ENCODE peak calls at places on chromosome 14, in seven cellular contexts. G, V, T, E, K, F and N are unnamed samples.

GRCh38 chr14:102893452-102893851 is 29.0 kb upstream of the AMN start:
- DNase-seq in V (no peak), T (no peak), E (no peak), G (peak), F (no peak), K (peak), N (peak)

GRCh38 chr14:54001189-54001878 is 44.7 kb upstream of the BMP4 start:
- DNase-seq in K (no peak), T (no peak), E (no peak), G (no peak), V (no peak), F (no peak), N (no peak)

GRCh38 chr14:54182419-54183040 is 214.3 kb upstream of the CDKN3 start:
- DNase-seq in E (no peak), T (no peak), V (no peak), F (no peak), G (no peak), K (peak), N (peak)

GRCh38 chr14:90760591-90761316 is 55.5 kb downstream of the TTC7B start:
- DNase-seq in T (no peak), V (no peak), E (no peak), G (peak), K (peak), F (no peak), N (peak)

GRCh38 chr14:53701108-53701875 is 255.3 kb downstream of the BMP4 start:
- DNase-seq in V (peak), T (no peak), E (no peak), G (no peak), K (no peak), F (no peak), N (no peak)

GRCh38 chr14:101464310-101464983 is 96.8 kb upstream of the DIO3 start:
- DNase-seq in G (no peak), F (no peak), E (peak), V (no peak), T (no peak), K (no peak), N (no peak)

GRCh38 chr14:104703269-104703668 is 13.9 kb downstream of the INF2 start:
- DNase-seq in E (no peak), K (no peak), G (no peak), V (no peak), F (no peak), T (no peak), N (no peak)

GRCh38 chr14:83632375-83632774 is 1897.6 kb upstream of the FLRT2 start:
- DNase-seq in T (no peak), E (no peak), K (no peak), V (no peak), G (no peak), F (no peak), N (no peak)

GRCh38 chr14:26941521-26941920 is 343.7 kb upstream of the NOVA1 start:
- DNase-seq in T (no peak), E (no peak), K (no peak), V (no peak), G (no peak), F (no peak), N (no peak)

GRCh38 chr14:100297320-100298300 is 8.6 kb downstream of the SLC25A29 start:
- DNase-seq in G (peak), E (peak), K (peak), F (peak), V (peak), T (no peak), N (peak)

GRCh38 chr14:67533754-67534085 is 630 bp downstream of the PLEKHH1 start:
- DNase-seq in T (no peak), K (no peak), G (no peak), F (no peak), V (no peak), E (no peak), N (no peak)

GRCh38 chr14:45491914-45492313 is 238.9 kb upstream of the MIS18BP1 start:
- DNase-seq in T (no peak), K (no peak), E (no peak), G (no peak), V (no peak), F (no peak), N (no peak)

GRCh38 chr14:77213657-77214016 is 32.0 kb downstream of the TMEM63C start:
- DNase-seq in V (no peak), G (no peak), K (no peak), F (no peak), T (no peak), E (no peak), N (no peak)
- TF ChIP-seq CTCF in V (no peak), G (no peak), K (no peak), F (no peak), T (no peak), E (no peak), N (no peak)

DNA sequence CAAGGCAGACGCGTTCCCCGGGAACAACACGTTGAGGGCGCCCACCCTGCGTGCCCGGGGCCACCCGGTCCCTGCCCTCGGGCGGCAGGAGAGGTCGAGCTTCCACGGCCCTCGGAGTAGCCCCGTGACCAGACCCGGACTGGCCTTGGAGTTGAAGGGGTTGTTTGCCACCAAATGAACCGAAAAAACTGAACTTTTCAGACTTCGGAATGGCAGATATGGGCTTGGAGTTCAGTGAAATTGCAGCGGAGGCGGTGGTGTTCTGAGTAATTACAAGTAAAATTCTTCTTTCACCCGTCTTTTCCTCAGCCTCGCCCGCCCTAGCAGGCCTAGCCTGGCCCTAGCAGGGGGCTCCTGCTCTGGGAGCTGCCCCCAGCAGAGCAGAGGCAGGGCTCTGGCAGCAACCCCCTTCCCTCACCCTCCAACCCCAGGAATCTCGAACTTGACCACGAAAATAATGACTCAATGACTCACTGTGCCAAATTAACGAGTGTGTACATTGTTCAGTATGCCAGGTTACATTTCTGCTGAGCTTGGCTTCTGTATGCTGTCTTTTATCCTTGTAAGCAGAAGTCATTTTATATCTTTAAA is 1.1 kb downstream of the PAPLN start:
- DNase-seq in K (peak), T (no peak), V (no peak), G (peak), F (no peak), E (no peak), N (peak)
- H3K4me3 ChIP-seq in K (peak), T (peak), V (peak), G (peak), F (peak), E (peak), N (peak)

GRCh38 chr14:58272589-58273372 is 25.6 kb upstream of the ARID4A start:
- DNase-seq in F (no peak), T (no peak), E (no peak), G (peak), V (no peak), K (peak), N (peak)
- TF ChIP-seq CTCF in F (peak), T (no peak), E (no peak), G (peak), V (peak), K (peak), N (peak)

DNA sequence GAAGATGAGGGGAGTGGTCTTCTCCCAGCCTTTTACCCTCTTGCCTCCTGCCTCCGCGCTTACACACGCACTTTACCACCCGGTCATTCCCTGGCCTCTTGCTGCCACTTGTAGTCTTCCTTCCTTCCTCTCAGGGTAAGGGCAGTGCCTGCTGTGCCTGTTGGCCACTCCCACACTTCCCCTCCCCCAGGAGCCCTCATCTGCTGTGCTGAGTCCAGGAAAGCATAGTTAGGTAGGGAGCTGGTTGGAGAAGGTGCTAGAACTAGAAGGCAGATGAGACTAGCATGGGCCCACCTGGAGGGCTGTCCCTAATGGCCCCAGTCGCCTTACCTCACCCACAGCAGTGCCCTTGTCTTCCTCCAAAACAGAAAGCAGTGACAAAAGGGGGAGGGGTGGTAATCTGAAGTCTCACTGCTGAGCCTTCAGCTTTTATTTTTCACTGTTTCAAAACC is 54.3 kb upstream of the SRSF5 start:
- DNase-seq in K (no peak), E (peak), G (no peak), F (no peak), V (no peak), T (no peak), N (no peak)
- H3K4me3 ChIP-seq in K (no peak), E (no peak), G (no peak), F (no peak), V (no peak), T (no peak), N (no peak)

DNA sequence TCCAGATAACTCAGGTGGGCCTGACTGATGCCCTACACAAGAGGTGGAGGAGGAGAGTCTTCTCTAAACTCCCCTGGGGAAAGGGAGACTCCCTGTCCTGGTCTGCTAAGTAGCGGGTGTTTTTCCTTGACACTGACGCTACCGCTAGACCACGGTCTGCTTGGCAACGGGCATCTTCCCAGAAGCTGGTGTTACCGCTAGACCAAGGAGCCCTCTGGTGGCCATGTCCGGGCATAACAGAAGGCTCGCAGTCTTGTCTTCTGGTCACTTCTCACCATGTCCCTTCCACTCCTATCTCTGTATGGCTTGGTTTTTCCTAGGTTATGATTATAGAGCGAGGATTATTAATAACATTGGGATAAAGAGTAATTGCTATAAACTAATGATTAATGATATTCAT is 965.5 kb downstream of the TMEM121 start:
- DNase-seq in K (no peak), E (no peak), T (no peak), G (no peak), V (no peak), F (peak), N (no peak)
- TF ChIP-seq CTCF in K (peak), E (peak), T (peak), G (peak), V (peak), F (peak), N (peak)